ENCODE peak calls at places on chromosomes 13 and 19, in nine cellular contexts. One of them, this sample, is unnamed.

GRCh38 chr19:47227347-47228167 is 3.4 kb downstream of the BBC3 start:
- DNase-seq in ecto neural progenitor cell: peak; percentile 96
- DNase-seq in NCI-H1105 treated with DMSO at 0.1 percent for 48 hours: peak; percentile 32
- DNase-seq in head of caudate nucleus: no peak
- DNase-seq in activated CD4-positive, alpha-beta T cell treated with anti-CD3 and anti-CD28 coated beads for 4 hours: peak; percentile 36
- DNase-seq in Caki2: peak; percentile 96
- DNase-seq in WTC11: peak; percentile 97
- DNase-seq in T-helper 2 cell: no peak
- DNase-seq in brain microvascular endothelial cell: peak; percentile 90
- DNase-seq in this sample: peak; percentile 66

GRCh38 chr19:53537523-53538377 is at the start of gene ZNF331:
- DNase-seq in ecto neural progenitor cell: peak; percentile 79
- DNase-seq in NCI-H1105 treated with DMSO at 0.1 percent for 48 hours: no peak
- DNase-seq in head of caudate nucleus: peak; percentile 76
- DNase-seq in activated CD4-positive, alpha-beta T cell treated with anti-CD3 and anti-CD28 coated beads for 4 hours: peak; percentile 88
- DNase-seq in Caki2: peak; percentile 82
- DNase-seq in WTC11: peak; percentile 77
- DNase-seq in T-helper 2 cell: peak; percentile 80
- DNase-seq in brain microvascular endothelial cell: peak; percentile 68
- DNase-seq in this sample: no peak

GRCh38 chr19:2227415-2228156 is 8.5 kb downstream of the PLEKHJ1 start:
- DNase-seq in ecto neural progenitor cell: no peak
- DNase-seq in NCI-H1105 treated with DMSO at 0.1 percent for 48 hours: no peak
- DNase-seq in head of caudate nucleus: peak; percentile 40
- DNase-seq in activated CD4-positive, alpha-beta T cell treated with anti-CD3 and anti-CD28 coated beads for 4 hours: no peak
- DNase-seq in Caki2: no peak
- DNase-seq in WTC11: no peak
- DNase-seq in T-helper 2 cell: no peak
- DNase-seq in brain microvascular endothelial cell: no peak
- DNase-seq in this sample: no peak

GRCh38 chr19:5800361-5801270 is 4.3 kb upstream of the NRTN start:
- DNase-seq in ecto neural progenitor cell: no peak
- DNase-seq in NCI-H1105 treated with DMSO at 0.1 percent for 48 hours: no peak
- DNase-seq in head of caudate nucleus: no peak
- DNase-seq in activated CD4-positive, alpha-beta T cell treated with anti-CD3 and anti-CD28 coated beads for 4 hours: no peak
- DNase-seq in Caki2: no peak
- DNase-seq in WTC11: no peak
- DNase-seq in T-helper 2 cell: no peak
- DNase-seq in brain microvascular endothelial cell: no peak
- DNase-seq in this sample: no peak

GRCh38 chr13:77918391-77919261 is at the start of gene EDNRB:
- DNase-seq in ecto neural progenitor cell: peak; percentile 72
- DNase-seq in NCI-H1105 treated with DMSO at 0.1 percent for 48 hours: no peak
- DNase-seq in head of caudate nucleus: peak; percentile 20
- DNase-seq in activated CD4-positive, alpha-beta T cell treated with anti-CD3 and anti-CD28 coated beads for 4 hours: no peak
- DNase-seq in Caki2: peak; percentile 32
- DNase-seq in WTC11: peak; percentile 65
- DNase-seq in T-helper 2 cell: no peak
- DNase-seq in brain microvascular endothelial cell: peak; percentile 20
- DNase-seq in this sample: no peak

GRCh38 chr13:37716395-37716794 is 117.8 kb upstream of the POSTN start:
- DNase-seq in ecto neural progenitor cell: no peak
- DNase-seq in NCI-H1105 treated with DMSO at 0.1 percent for 48 hours: no peak
- DNase-seq in head of caudate nucleus: no peak
- DNase-seq in activated CD4-positive, alpha-beta T cell treated with anti-CD3 and anti-CD28 coated beads for 4 hours: no peak
- DNase-seq in Caki2: no peak
- DNase-seq in WTC11: no peak
- DNase-seq in T-helper 2 cell: no peak
- DNase-seq in brain microvascular endothelial cell: peak; percentile 81
- DNase-seq in this sample: no peak

GRCh38 chr13:60838581-60838980 is 441.6 kb downstream of the TDRD3 start:
- DNase-seq in ecto neural progenitor cell: no peak
- DNase-seq in NCI-H1105 treated with DMSO at 0.1 percent for 48 hours: no peak
- DNase-seq in head of caudate nucleus: no peak
- DNase-seq in activated CD4-positive, alpha-beta T cell treated with anti-CD3 and anti-CD28 coated beads for 4 hours: no peak
- DNase-seq in Caki2: no peak
- DNase-seq in WTC11: no peak
- DNase-seq in T-helper 2 cell: no peak
- DNase-seq in brain microvascular endothelial cell: no peak
- DNase-seq in this sample: no peak

GRCh38 chr13:73158851-73159250 is 100.0 kb downstream of the KLF5 start:
- DNase-seq in ecto neural progenitor cell: no peak
- DNase-seq in NCI-H1105 treated with DMSO at 0.1 percent for 48 hours: no peak
- DNase-seq in head of caudate nucleus: no peak
- DNase-seq in activated CD4-positive, alpha-beta T cell treated with anti-CD3 and anti-CD28 coated beads for 4 hours: no peak
- DNase-seq in Caki2: peak; percentile 26
- DNase-seq in WTC11: no peak
- DNase-seq in T-helper 2 cell: no peak
- DNase-seq in brain microvascular endothelial cell: peak; percentile 40
- DNase-seq in this sample: no peak

GRCh38 chr13:31234729-31235128 is 35.0 kb downstream of the B3GLCT start:
- DNase-seq in ecto neural progenitor cell: no peak
- DNase-seq in NCI-H1105 treated with DMSO at 0.1 percent for 48 hours: no peak
- DNase-seq in head of caudate nucleus: no peak
- DNase-seq in activated CD4-positive, alpha-beta T cell treated with anti-CD3 and anti-CD28 coated beads for 4 hours: no peak
- DNase-seq in Caki2: no peak
- DNase-seq in WTC11: no peak
- DNase-seq in T-helper 2 cell: no peak
- DNase-seq in brain microvascular endothelial cell: no peak
- DNase-seq in this sample: no peak

GRCh38 chr19:38665950-38666661 is 18.7 kb downstream of the ACTN4 start:
- DNase-seq in ecto neural progenitor cell: peak; percentile 77
- DNase-seq in NCI-H1105 treated with DMSO at 0.1 percent for 48 hours: no peak
- DNase-seq in head of caudate nucleus: no peak
- DNase-seq in activated CD4-positive, alpha-beta T cell treated with anti-CD3 and anti-CD28 coated beads for 4 hours: no peak
- DNase-seq in Caki2: peak; percentile 67
- DNase-seq in WTC11: peak; percentile 80
- DNase-seq in T-helper 2 cell: no peak
- DNase-seq in brain microvascular endothelial cell: no peak
- DNase-seq in this sample: no peak